ENCODE peak calls at places on chromosomes 3 and 15, in ten cellular contexts. One of them, this sample, is unnamed.

GRCh38 chr3:186849392-186849975 is 7.0 kb downstream of the ADIPOQ start:
- DNase-seq in heart right ventricle: no peak
- DNase-seq in psoas muscle: no peak
- DNase-seq in DND-41: no peak
- DNase-seq in transverse colon: no peak
- DNase-seq in tibial artery: no peak
- DNase-seq in tibial nerve: no peak
- DNase-seq in dorsolateral prefrontal cortex: no peak
- DNase-seq in stomach: no peak
- DNase-seq in H1: no peak
- DNase-seq in this sample: no peak

GRCh38 chr3:14222457-14222856 is 43.8 kb downstream of the LSM3 start:
- DNase-seq in DND-41: no peak
- DNase-seq in tibial nerve: no peak
- DNase-seq in psoas muscle: no peak
- DNase-seq in stomach: no peak
- DNase-seq in H1: no peak
- DNase-seq in tibial artery: no peak
- DNase-seq in dorsolateral prefrontal cortex: no peak
- DNase-seq in transverse colon: no peak
- DNase-seq in heart right ventricle: no peak
- DNase-seq in this sample: no peak

GRCh38 chr3:13459605-13460340 is 20.3 kb upstream of the HDAC11 start:
- DNase-seq in tibial nerve: no peak
- DNase-seq in tibial artery: no peak
- DNase-seq in psoas muscle: no peak
- DNase-seq in transverse colon: no peak
- DNase-seq in DND-41: no peak
- DNase-seq in stomach: no peak
- DNase-seq in heart right ventricle: no peak
- DNase-seq in dorsolateral prefrontal cortex: no peak
- DNase-seq in H1: no peak
- DNase-seq in this sample: no peak

GRCh38 chr3:107943860-107944543 is 146.8 kb downstream of the CD47 start:
- DNase-seq in dorsolateral prefrontal cortex: no peak
- DNase-seq in heart right ventricle: no peak
- DNase-seq in DND-41: no peak
- DNase-seq in tibial nerve: no peak
- DNase-seq in H1: no peak
- DNase-seq in tibial artery: no peak
- DNase-seq in transverse colon: no peak
- DNase-seq in stomach: no peak
- DNase-seq in psoas muscle: no peak
- DNase-seq in this sample: no peak

GRCh38 chr15:65337436-65338070 is 33.1 kb downstream of the RNU5B-1 start:
- DNase-seq in psoas muscle: no peak
- DNase-seq in DND-41: no peak
- DNase-seq in tibial nerve: no peak
- DNase-seq in dorsolateral prefrontal cortex: no peak
- DNase-seq in tibial artery: no peak
- DNase-seq in transverse colon: no peak
- DNase-seq in stomach: no peak
- DNase-seq in H1: no peak
- DNase-seq in heart right ventricle: no peak
- DNase-seq in this sample: no peak

GRCh38 chr15:35713733-35714132 is 167.8 kb upstream of the DPH6 start:
- DNase-seq in psoas muscle: no peak
- DNase-seq in tibial artery: no peak
- DNase-seq in transverse colon: no peak
- DNase-seq in dorsolateral prefrontal cortex: no peak
- DNase-seq in H1: no peak
- DNase-seq in stomach: no peak
- DNase-seq in DND-41: no peak
- DNase-seq in heart right ventricle: no peak
- DNase-seq in tibial nerve: no peak
- DNase-seq in this sample: no peak

GRCh38 chr3:127629462-127630403 is 748 bp downstream of the PODXL2 start:
- DNase-seq in stomach: no peak
- DNase-seq in psoas muscle: no peak
- DNase-seq in dorsolateral prefrontal cortex: peak; percentile 60
- DNase-seq in tibial nerve: no peak
- DNase-seq in transverse colon: peak; percentile 49
- DNase-seq in H1: no peak
- DNase-seq in tibial artery: no peak
- DNase-seq in heart right ventricle: no peak
- DNase-seq in DND-41: no peak
- DNase-seq in this sample: no peak

GRCh38 chr15:31341501-31342195 is 15.0 kb downstream of the KLF13 start:
- DNase-seq in stomach: no peak
- DNase-seq in tibial nerve: no peak
- DNase-seq in transverse colon: no peak
- DNase-seq in tibial artery: no peak
- DNase-seq in H1: no peak
- DNase-seq in psoas muscle: no peak
- DNase-seq in heart right ventricle: no peak
- DNase-seq in dorsolateral prefrontal cortex: no peak
- DNase-seq in DND-41: no peak
- DNase-seq in this sample: no peak

GRCh38 chr15:96237002-96237401 is 93.5 kb upstream of the NR2F2 start:
- DNase-seq in tibial artery: no peak
- DNase-seq in heart right ventricle: no peak
- DNase-seq in transverse colon: no peak
- DNase-seq in stomach: no peak
- DNase-seq in H1: no peak
- DNase-seq in dorsolateral prefrontal cortex: no peak
- DNase-seq in tibial nerve: no peak
- DNase-seq in psoas muscle: no peak
- DNase-seq in DND-41: no peak
- DNase-seq in this sample: no peak

GRCh38 chr3:114994554-114995341 is 152.3 kb downstream of the ZBTB20 start:
- DNase-seq in psoas muscle: no peak
- DNase-seq in DND-41: peak; percentile 3
- DNase-seq in transverse colon: no peak
- DNase-seq in dorsolateral prefrontal cortex: no peak
- DNase-seq in H1: no peak
- DNase-seq in tibial nerve: no peak
- DNase-seq in tibial artery: no peak
- DNase-seq in heart right ventricle: no peak
- DNase-seq in stomach: no peak
- DNase-seq in this sample: no peak

GRCh38 chr3:174438501-174439156 is 420.5 kb upstream of the NAALADL2 start:
- DNase-seq in heart right ventricle: no peak
- DNase-seq in tibial nerve: no peak
- DNase-seq in transverse colon: no peak
- DNase-seq in H1: no peak
- DNase-seq in dorsolateral prefrontal cortex: no peak
- DNase-seq in psoas muscle: no peak
- DNase-seq in stomach: no peak
- DNase-seq in tibial artery: no peak
- DNase-seq in DND-41: no peak
- DNase-seq in this sample: no peak

GRCh38 chr3:117355566-117355965 is 646.0 kb downstream of the TUSC7 start:
- DNase-seq in tibial nerve: no peak
- DNase-seq in stomach: no peak
- DNase-seq in heart right ventricle: no peak
- DNase-seq in transverse colon: no peak
- DNase-seq in H1: no peak
- DNase-seq in tibial artery: no peak
- DNase-seq in dorsolateral prefrontal cortex: peak; percentile 3
- DNase-seq in DND-41: no peak
- DNase-seq in psoas muscle: no peak
- DNase-seq in this sample: no peak

DNA sequence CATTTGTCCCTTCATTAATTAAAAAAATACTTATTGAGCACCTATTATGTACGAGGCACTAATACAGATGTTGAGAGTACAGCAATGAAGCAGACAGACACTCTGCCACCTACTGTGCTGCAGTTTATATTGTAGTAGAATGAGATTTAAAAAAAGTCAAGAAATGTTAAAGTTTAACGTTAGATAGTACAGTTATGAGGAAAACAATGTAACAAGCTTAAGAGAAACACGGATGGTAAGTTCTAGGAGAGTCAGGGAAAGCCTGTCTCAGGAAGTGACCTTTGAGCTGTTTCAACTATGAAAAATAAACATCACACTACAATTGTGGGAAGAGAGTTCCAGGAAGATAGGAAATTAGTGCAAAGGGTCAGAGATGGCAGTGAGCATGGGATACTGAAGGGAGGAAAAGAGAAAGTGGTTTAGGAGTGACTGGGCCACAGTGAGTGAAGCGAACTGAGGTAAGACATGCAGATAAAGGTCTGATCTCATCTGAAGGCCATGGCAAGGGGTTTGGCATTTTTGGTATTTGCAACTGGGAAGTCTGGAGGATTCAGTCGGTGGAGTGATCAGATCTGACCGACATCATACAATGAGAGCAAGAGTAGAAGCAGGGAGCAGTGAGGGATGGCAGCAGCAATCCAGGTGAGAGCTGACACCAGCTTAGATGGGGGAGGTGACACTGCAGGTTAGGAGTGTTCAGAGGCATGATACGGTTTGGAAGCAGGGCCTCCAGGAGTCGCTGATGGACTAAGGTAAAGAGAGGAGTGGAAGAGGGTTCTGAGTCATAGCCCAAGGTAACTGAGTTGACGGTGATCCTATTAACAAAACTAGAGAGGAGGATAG is 28.5 kb downstream of the PLSCR4 start:
- DNase-seq in H1: peak; percentile 19
- DNase-seq in transverse colon: peak; percentile 63
- DNase-seq in tibial nerve: no peak
- DNase-seq in dorsolateral prefrontal cortex: no peak
- DNase-seq in stomach: no peak
- DNase-seq in tibial artery: no peak
- DNase-seq in psoas muscle: no peak
- DNase-seq in DND-41: no peak
- DNase-seq in heart right ventricle: no peak
- DNase-seq in this sample: no peak
- TF ChIP-seq CTCF in H1: peak; percentile 46
- TF ChIP-seq CTCF in transverse colon: no peak
- TF ChIP-seq CTCF in tibial nerve: no peak
- TF ChIP-seq CTCF in dorsolateral prefrontal cortex: no peak
- TF ChIP-seq CTCF in stomach: no peak
- TF ChIP-seq CTCF in tibial artery: no peak
- TF ChIP-seq CTCF in psoas muscle: no peak
- TF ChIP-seq CTCF in DND-41: no peak
- TF ChIP-seq CTCF in heart right ventricle: no peak
- TF ChIP-seq CTCF in this sample: no peak

GRCh38 chr15:93233710-93234109 is 144.7 kb upstream of the RGMA start:
- DNase-seq in psoas muscle: no peak
- DNase-seq in H1: no peak
- DNase-seq in dorsolateral prefrontal cortex: no peak
- DNase-seq in DND-41: no peak
- DNase-seq in heart right ventricle: no peak
- DNase-seq in stomach: no peak
- DNase-seq in tibial nerve: no peak
- DNase-seq in transverse colon: no peak
- DNase-seq in tibial artery: no peak
- DNase-seq in this sample: no peak

GRCh38 chr15:93238641-93239040 is 149.6 kb upstream of the RGMA start:
- DNase-seq in H1: no peak
- DNase-seq in tibial nerve: no peak
- DNase-seq in transverse colon: no peak
- DNase-seq in dorsolateral prefrontal cortex: no peak
- DNase-seq in psoas muscle: no peak
- DNase-seq in DND-41: no peak
- DNase-seq in heart right ventricle: no peak
- DNase-seq in tibial artery: no peak
- DNase-seq in stomach: no peak
- DNase-seq in this sample: no peak

GRCh38 chr15:93236924-93237323 is 147.9 kb upstream of the RGMA start:
- DNase-seq in psoas muscle: no peak
- DNase-seq in tibial nerve: no peak
- DNase-seq in heart right ventricle: no peak
- DNase-seq in H1: no peak
- DNase-seq in dorsolateral prefrontal cortex: no peak
- DNase-seq in tibial artery: no peak
- DNase-seq in stomach: no peak
- DNase-seq in DND-41: no peak
- DNase-seq in transverse colon: no peak
- DNase-seq in this sample: no peak

GRCh38 chr15:93235321-93235720 is 146.3 kb upstream of the RGMA start:
- DNase-seq in heart right ventricle: no peak
- DNase-seq in psoas muscle: no peak
- DNase-seq in DND-41: no peak
- DNase-seq in H1: no peak
- DNase-seq in dorsolateral prefrontal cortex: no peak
- DNase-seq in stomach: no peak
- DNase-seq in tibial artery: no peak
- DNase-seq in transverse colon: no peak
- DNase-seq in tibial nerve: no peak
- DNase-seq in this sample: no peak

GRCh38 chr15:93235926-93236781 is 147.1 kb upstream of the RGMA start:
- DNase-seq in stomach: peak; percentile 34
- DNase-seq in H1: no peak
- DNase-seq in tibial nerve: no peak
- DNase-seq in transverse colon: peak; percentile 30
- DNase-seq in psoas muscle: no peak
- DNase-seq in heart right ventricle: peak; percentile 41
- DNase-seq in tibial artery: peak; percentile 73
- DNase-seq in DND-41: peak; percentile 20
- DNase-seq in dorsolateral prefrontal cortex: no peak
- DNase-seq in this sample: no peak
- H3K4me3 ChIP-seq in stomach: no peak overlapping the region
- H3K4me3 ChIP-seq in H1: no peak overlapping the region
- H3K4me3 ChIP-seq in tibial nerve: no peak overlapping the region
- H3K4me3 ChIP-seq in transverse colon: no peak overlapping the region
- H3K4me3 ChIP-seq in psoas muscle: no peak overlapping the region
- H3K4me3 ChIP-seq in heart right ventricle: no peak overlapping the region
- H3K4me3 ChIP-seq in tibial artery: no peak overlapping the region
- H3K4me3 ChIP-seq in DND-41: no peak overlapping the region
- H3K4me3 ChIP-seq in dorsolateral prefrontal cortex: no peak overlapping the region
- H3K4me3 ChIP-seq in this sample: no peak overlapping the region

GRCh38 chr3:188390775-188391443 is 237.0 kb downstream of the LPP start:
- DNase-seq in transverse colon: no peak
- DNase-seq in tibial artery: no peak
- DNase-seq in H1: no peak
- DNase-seq in dorsolateral prefrontal cortex: no peak
- DNase-seq in tibial nerve: no peak
- DNase-seq in stomach: no peak
- DNase-seq in heart right ventricle: no peak
- DNase-seq in DND-41: no peak
- DNase-seq in psoas muscle: no peak
- DNase-seq in this sample: no peak
- H3K27ac ChIP-seq in transverse colon: peak overlapping the region; percentile 47
- H3K27ac ChIP-seq in tibial artery: peak overlapping the region; percentile 60
- H3K27ac ChIP-seq in H1: no peak overlapping the region
- H3K27ac ChIP-seq in dorsolateral prefrontal cortex: no peak overlapping the region
- H3K27ac ChIP-seq in tibial nerve: peak overlapping the region; percentile 77
- H3K27ac ChIP-seq in stomach: peak overlapping the region; percentile 38
- H3K27ac ChIP-seq in heart right ventricle: no peak overlapping the region
- H3K27ac ChIP-seq in DND-41: no peak overlapping the region
- H3K27ac ChIP-seq in psoas muscle: peak overlapping the region; percentile 63
- H3K27ac ChIP-seq in this sample: peak overlapping the region; percentile 71

DNA sequence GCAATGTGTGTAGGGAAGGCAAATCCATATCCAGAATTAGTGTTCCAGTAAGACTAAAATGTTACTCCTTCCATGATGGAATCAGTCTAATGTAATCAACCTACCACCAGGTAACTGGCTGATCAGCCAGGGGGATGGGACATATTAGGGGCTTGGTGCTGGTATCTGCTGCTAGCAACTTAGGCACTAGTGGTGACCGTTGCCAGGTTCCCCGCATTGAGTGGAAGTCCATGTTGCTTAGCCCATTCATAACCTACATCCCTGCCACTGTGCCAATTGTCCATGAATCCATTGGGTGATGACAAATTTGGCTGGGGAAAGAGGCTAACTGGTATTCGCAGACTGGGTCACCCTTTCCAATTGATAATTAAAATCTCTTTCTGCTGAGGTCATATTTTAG is 212.2 kb upstream of the ROBO1 start:
- DNase-seq in psoas muscle: no peak
- DNase-seq in heart right ventricle: no peak
- DNase-seq in tibial nerve: no peak
- DNase-seq in H1: no peak
- DNase-seq in transverse colon: no peak
- DNase-seq in tibial artery: no peak
- DNase-seq in dorsolateral prefrontal cortex: no peak
- DNase-seq in stomach: no peak
- DNase-seq in DND-41: no peak
- DNase-seq in this sample: no peak
- TF ChIP-seq CTCF in psoas muscle: no peak
- TF ChIP-seq CTCF in heart right ventricle: no peak
- TF ChIP-seq CTCF in tibial nerve: no peak
- TF ChIP-seq CTCF in H1: no peak
- TF ChIP-seq CTCF in transverse colon: no peak
- TF ChIP-seq CTCF in tibial artery: no peak
- TF ChIP-seq CTCF in dorsolateral prefrontal cortex: no peak
- TF ChIP-seq CTCF in stomach: no peak
- TF ChIP-seq CTCF in DND-41: no peak
- TF ChIP-seq CTCF in this sample: no peak

This sample was measured in coronary artery.